ENCODE peak calls at places on chromosome X, in eight cellular contexts. One of them, this sample, is unnamed.

GRCh38 chrX:98407526-98408049 is 1523.9 kb downstream of the RPA4 start:
- DNase-seq in HCT116: no peak
- DNase-seq in astrocyte of the spinal cord: no peak
- DNase-seq in cardiac muscle cell: no peak
- DNase-seq in HFF-Myc: no peak
- DNase-seq in fibroblast of the aortic adventitia: no peak
- DNase-seq in A673: no peak
- DNase-seq in bronchial epithelial cell: no peak
- DNase-seq in this sample: no peak

GRCh38 chrX:110268875-110269274 is 49.0 kb downstream of the AMMECR1 start:
- DNase-seq in bronchial epithelial cell: no peak
- DNase-seq in fibroblast of the aortic adventitia: no peak
- DNase-seq in A673: peak
- DNase-seq in HCT116: no peak
- DNase-seq in cardiac muscle cell: no peak
- DNase-seq in astrocyte of the spinal cord: no peak
- DNase-seq in HFF-Myc: no peak
- DNase-seq in this sample: no peak

GRCh38 chrX:150958177-150958576 is 25.0 kb upstream of the HMGB3 start:
- DNase-seq in cardiac muscle cell: no peak
- DNase-seq in A673: no peak
- DNase-seq in bronchial epithelial cell: no peak
- DNase-seq in HCT116: no peak
- DNase-seq in fibroblast of the aortic adventitia: no peak
- DNase-seq in HFF-Myc: no peak
- DNase-seq in astrocyte of the spinal cord: no peak
- DNase-seq in this sample: no peak

GRCh38 chrX:128543114-128543513 is 490.9 kb upstream of the ACTRT1 start:
- DNase-seq in cardiac muscle cell: no peak
- DNase-seq in fibroblast of the aortic adventitia: no peak
- DNase-seq in HFF-Myc: no peak
- DNase-seq in bronchial epithelial cell: no peak
- DNase-seq in HCT116: no peak
- DNase-seq in A673: no peak
- DNase-seq in astrocyte of the spinal cord: no peak
- DNase-seq in this sample: no peak

GRCh38 chrX:44428989-44429627 is 85.6 kb upstream of the EFHC2 start:
- DNase-seq in HFF-Myc: no peak
- DNase-seq in bronchial epithelial cell: peak
- DNase-seq in A673: no peak
- DNase-seq in cardiac muscle cell: no peak
- DNase-seq in HCT116: no peak
- DNase-seq in astrocyte of the spinal cord: no peak
- DNase-seq in fibroblast of the aortic adventitia: no peak
- DNase-seq in this sample: no peak

GRCh38 chrX:69109706-69110635 is 55.3 kb downstream of the PJA1 start:
- DNase-seq in cardiac muscle cell: no peak
- DNase-seq in HCT116: peak
- DNase-seq in A673: peak
- DNase-seq in astrocyte of the spinal cord: peak
- DNase-seq in bronchial epithelial cell: peak
- DNase-seq in fibroblast of the aortic adventitia: peak
- DNase-seq in HFF-Myc: peak
- DNase-seq in this sample: peak

GRCh38 chrX:96841325-96841724 is 42.4 kb upstream of the RPA4 start:
- DNase-seq in astrocyte of the spinal cord: no peak
- DNase-seq in fibroblast of the aortic adventitia: no peak
- DNase-seq in HCT116: no peak
- DNase-seq in HFF-Myc: no peak
- DNase-seq in cardiac muscle cell: no peak
- DNase-seq in A673: no peak
- DNase-seq in bronchial epithelial cell: no peak
- DNase-seq in this sample: no peak

GRCh38 chrX:106875151-106875550 is 28.0 kb downstream of the RIPPLY1 start:
- DNase-seq in fibroblast of the aortic adventitia: no peak
- DNase-seq in HFF-Myc: no peak
- DNase-seq in astrocyte of the spinal cord: no peak
- DNase-seq in HCT116: no peak
- DNase-seq in cardiac muscle cell: no peak
- DNase-seq in bronchial epithelial cell: no peak
- DNase-seq in A673: no peak
- DNase-seq in this sample: no peak

GRCh38 chrX:291411-291901 is 10.3 kb downstream of the PLCXD1 start:
- DNase-seq in astrocyte of the spinal cord: no peak
- DNase-seq in fibroblast of the aortic adventitia: no peak
- DNase-seq in HFF-Myc: no peak
- DNase-seq in A673: no peak
- DNase-seq in HCT116: no peak
- DNase-seq in cardiac muscle cell: no peak
- DNase-seq in bronchial epithelial cell: no peak
- DNase-seq in this sample: no peak

GRCh38 chrX:45714864-45715263 is 514.2 kb upstream of the DIPK2B start:
- DNase-seq in cardiac muscle cell: no peak
- DNase-seq in fibroblast of the aortic adventitia: peak
- DNase-seq in HCT116: peak
- DNase-seq in bronchial epithelial cell: peak
- DNase-seq in astrocyte of the spinal cord: peak
- DNase-seq in A673: peak
- DNase-seq in HFF-Myc: no peak
- DNase-seq in this sample: no peak

GRCh38 chrX:40170830-40171512 is 73.2 kb upstream of the BCOR start:
- DNase-seq in cardiac muscle cell: peak
- DNase-seq in HCT116: no peak
- DNase-seq in fibroblast of the aortic adventitia: no peak
- DNase-seq in bronchial epithelial cell: no peak
- DNase-seq in astrocyte of the spinal cord: no peak
- DNase-seq in A673: peak
- DNase-seq in HFF-Myc: no peak
- DNase-seq in this sample: peak

DNA sequence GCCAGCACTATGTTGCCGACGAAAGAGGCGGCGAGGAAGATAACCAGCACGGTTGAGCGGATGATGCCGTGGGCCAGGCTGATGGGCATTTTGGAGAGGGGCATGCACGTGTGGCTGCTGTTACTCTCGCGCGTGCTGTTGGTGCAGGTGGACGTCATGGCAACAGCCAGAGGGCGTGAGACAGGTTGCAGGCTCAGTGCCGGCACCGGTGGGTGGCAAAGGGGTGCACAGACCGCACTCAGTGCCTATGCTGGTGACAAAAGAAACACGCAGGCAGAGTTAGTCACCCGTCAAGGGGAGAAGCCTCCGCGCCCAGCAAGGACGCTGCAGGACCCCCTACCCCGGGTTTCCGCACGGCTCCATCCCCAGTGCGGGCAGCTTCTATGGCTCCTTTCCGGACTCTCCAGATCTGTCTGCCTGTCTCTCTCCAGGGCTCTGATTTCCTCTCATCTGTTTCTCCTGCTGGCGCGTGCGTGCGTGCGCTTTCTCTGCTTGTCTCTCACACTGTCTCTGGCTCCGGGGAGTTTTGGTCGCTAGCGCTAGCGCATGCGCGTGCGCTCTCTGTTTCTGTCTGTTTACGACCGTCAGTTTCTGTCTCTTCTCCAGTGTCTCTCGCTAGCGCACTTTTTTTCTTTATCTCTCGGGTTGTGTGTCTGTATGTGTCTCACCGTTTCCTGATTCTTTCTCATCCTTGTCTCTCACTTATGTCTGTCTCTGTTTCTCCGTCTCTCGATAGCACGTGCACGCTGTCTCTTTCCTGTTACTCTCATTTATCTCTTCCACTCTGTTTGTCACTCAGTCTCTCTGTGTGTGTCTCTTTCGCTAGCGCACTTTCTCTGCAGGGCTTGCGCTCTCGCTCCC is 2.0 kb downstream of the GPR101 start:
- DNase-seq in astrocyte of the spinal cord: peak
- DNase-seq in HCT116: no peak
- DNase-seq in bronchial epithelial cell: peak
- DNase-seq in A673: peak
- DNase-seq in cardiac muscle cell: peak
- DNase-seq in fibroblast of the aortic adventitia: peak
- DNase-seq in HFF-Myc: peak
- DNase-seq in this sample: peak
- H3K4me3 ChIP-seq in astrocyte of the spinal cord: peak
- H3K4me3 ChIP-seq in HCT116: no peak
- H3K4me3 ChIP-seq in bronchial epithelial cell: peak
- H3K4me3 ChIP-seq in A673: peak
- H3K4me3 ChIP-seq in cardiac muscle cell: peak
- H3K4me3 ChIP-seq in fibroblast of the aortic adventitia: peak
- H3K4me3 ChIP-seq in HFF-Myc: peak
- H3K4me3 ChIP-seq in this sample: peak

GRCh38 chrX:12443534-12444098 is 305.3 kb downstream of the FRMPD4 start:
- DNase-seq in A673: no peak
- DNase-seq in bronchial epithelial cell: no peak
- DNase-seq in astrocyte of the spinal cord: no peak
- DNase-seq in HFF-Myc: peak
- DNase-seq in cardiac muscle cell: no peak
- DNase-seq in fibroblast of the aortic adventitia: no peak
- DNase-seq in HCT116: no peak
- DNase-seq in this sample: no peak

GRCh38 chrX:12446342-12447075 is 308.2 kb downstream of the FRMPD4 start:
- DNase-seq in HCT116: no peak
- DNase-seq in astrocyte of the spinal cord: peak
- DNase-seq in bronchial epithelial cell: peak
- DNase-seq in HFF-Myc: no peak
- DNase-seq in fibroblast of the aortic adventitia: peak
- DNase-seq in A673: no peak
- DNase-seq in cardiac muscle cell: no peak
- DNase-seq in this sample: no peak

GRCh38 chrX:12452268-12452667 is 314.0 kb downstream of the FRMPD4 start:
- DNase-seq in astrocyte of the spinal cord: no peak
- DNase-seq in bronchial epithelial cell: no peak
- DNase-seq in A673: no peak
- DNase-seq in HCT116: no peak
- DNase-seq in HFF-Myc: no peak
- DNase-seq in fibroblast of the aortic adventitia: no peak
- DNase-seq in cardiac muscle cell: no peak
- DNase-seq in this sample: no peak

DNA sequence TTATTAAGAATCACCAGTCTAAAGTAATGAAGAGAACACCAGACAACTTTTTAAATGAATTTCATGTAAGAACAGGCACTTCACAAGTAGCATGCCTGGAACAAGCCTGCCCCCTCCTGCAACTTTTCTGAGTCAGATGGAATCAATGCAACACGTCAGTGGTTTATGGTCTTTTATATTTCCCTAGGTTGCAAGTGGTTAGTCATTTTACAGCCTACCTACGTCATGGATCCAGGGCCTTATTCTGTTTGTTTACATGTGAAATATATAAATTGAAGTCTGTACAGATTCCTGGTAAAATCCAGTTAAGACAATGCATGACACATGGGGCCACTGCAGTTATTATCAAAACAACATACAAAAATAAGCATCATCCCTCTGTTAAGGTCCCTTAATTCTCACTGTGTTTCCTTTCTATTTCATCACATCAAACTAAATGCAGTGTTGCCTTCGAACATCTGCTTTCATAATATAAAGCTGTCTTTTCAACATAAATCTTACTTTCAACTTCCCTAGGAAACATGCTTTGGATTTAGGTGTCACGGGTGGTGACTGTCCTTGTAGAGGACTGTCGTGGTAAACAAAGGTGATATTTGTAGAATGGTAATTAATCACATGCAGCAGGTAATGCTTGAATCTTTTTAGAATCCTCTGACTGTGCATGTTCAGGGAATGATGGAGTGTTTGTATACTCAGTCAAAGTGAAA is 309.3 kb downstream of the FRMPD4 start:
- DNase-seq in astrocyte of the spinal cord: peak
- DNase-seq in cardiac muscle cell: no peak
- DNase-seq in A673: no peak
- DNase-seq in HFF-Myc: peak
- DNase-seq in bronchial epithelial cell: peak
- DNase-seq in fibroblast of the aortic adventitia: peak
- DNase-seq in HCT116: no peak
- DNase-seq in this sample: no peak
- TF ChIP-seq CTCF in astrocyte of the spinal cord: peak
- TF ChIP-seq CTCF in cardiac muscle cell: peak
- TF ChIP-seq CTCF in A673: no peak
- TF ChIP-seq CTCF in HFF-Myc: no peak
- TF ChIP-seq CTCF in bronchial epithelial cell: no peak
- TF ChIP-seq CTCF in fibroblast of the aortic adventitia: peak
- TF ChIP-seq CTCF in HCT116: no peak
- TF ChIP-seq CTCF in this sample: no peak

GRCh38 chrX:19870206-19870605 is 17.2 kb downstream of the SH3KBP1 start:
- DNase-seq in cardiac muscle cell: no peak
- DNase-seq in HCT116: no peak
- DNase-seq in astrocyte of the spinal cord: no peak
- DNase-seq in bronchial epithelial cell: no peak
- DNase-seq in A673: no peak
- DNase-seq in HFF-Myc: no peak
- DNase-seq in fibroblast of the aortic adventitia: no peak
- DNase-seq in this sample: no peak

GRCh38 chrX:19867411-19867732 is 20.0 kb downstream of the SH3KBP1 start:
- DNase-seq in bronchial epithelial cell: no peak
- DNase-seq in cardiac muscle cell: no peak
- DNase-seq in astrocyte of the spinal cord: peak
- DNase-seq in A673: peak
- DNase-seq in HFF-Myc: no peak
- DNase-seq in fibroblast of the aortic adventitia: peak
- DNase-seq in HCT116: no peak
- DNase-seq in this sample: no peak

GRCh38 chrX:19867938-19868337 is 19.5 kb downstream of the SH3KBP1 start:
- DNase-seq in HCT116: no peak
- DNase-seq in cardiac muscle cell: no peak
- DNase-seq in HFF-Myc: no peak
- DNase-seq in bronchial epithelial cell: no peak
- DNase-seq in A673: no peak
- DNase-seq in fibroblast of the aortic adventitia: no peak
- DNase-seq in astrocyte of the spinal cord: no peak
- DNase-seq in this sample: no peak

GRCh38 chrX:19869195-19869594 is 18.2 kb downstream of the SH3KBP1 start:
- DNase-seq in fibroblast of the aortic adventitia: no peak
- DNase-seq in bronchial epithelial cell: no peak
- DNase-seq in HCT116: no peak
- DNase-seq in cardiac muscle cell: no peak
- DNase-seq in astrocyte of the spinal cord: no peak
- DNase-seq in HFF-Myc: no peak
- DNase-seq in A673: no peak
- DNase-seq in this sample: no peak

GRCh38 chrX:19870710-19871490 is 16.5 kb downstream of the SH3KBP1 start:
- DNase-seq in A673: no peak
- DNase-seq in fibroblast of the aortic adventitia: no peak
- DNase-seq in cardiac muscle cell: no peak
- DNase-seq in HFF-Myc: no peak
- DNase-seq in astrocyte of the spinal cord: no peak
- DNase-seq in HCT116: no peak
- DNase-seq in bronchial epithelial cell: no peak
- DNase-seq in this sample: no peak
- H3K4me3 ChIP-seq in A673: no peak
- H3K4me3 ChIP-seq in fibroblast of the aortic adventitia: no peak
- H3K4me3 ChIP-seq in cardiac muscle cell: no peak
- H3K4me3 ChIP-seq in HFF-Myc: no peak
- H3K4me3 ChIP-seq in astrocyte of the spinal cord: no peak
- H3K4me3 ChIP-seq in HCT116: no peak
- H3K4me3 ChIP-seq in bronchial epithelial cell: no peak
- H3K4me3 ChIP-seq in this sample: no peak

DNA sequence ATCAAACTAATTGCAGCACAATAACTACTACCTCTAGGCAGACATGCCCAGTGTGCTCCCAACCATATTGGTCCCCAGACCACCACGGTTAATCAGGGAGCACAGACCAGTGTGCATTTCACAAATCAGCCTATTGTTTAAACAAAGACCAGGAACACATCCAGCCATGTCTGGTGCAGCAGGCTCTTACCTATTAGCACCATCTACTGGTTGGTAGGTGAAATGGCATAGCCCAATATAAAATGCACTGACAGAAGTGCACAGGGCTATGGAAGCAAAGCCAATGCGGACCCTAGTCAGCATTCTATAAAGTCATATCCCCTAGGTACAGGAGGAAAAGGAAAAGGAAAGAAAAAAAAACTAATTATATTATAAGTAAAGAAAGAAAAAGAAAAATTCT is 15.5 kb upstream of the CYLC1 start:
- DNase-seq in bronchial epithelial cell: peak
- DNase-seq in fibroblast of the aortic adventitia: peak
- DNase-seq in cardiac muscle cell: peak
- DNase-seq in HCT116: peak
- DNase-seq in astrocyte of the spinal cord: peak
- DNase-seq in HFF-Myc: no peak
- DNase-seq in A673: peak
- DNase-seq in this sample: peak
- TF ChIP-seq CTCF in bronchial epithelial cell: peak
- TF ChIP-seq CTCF in fibroblast of the aortic adventitia: peak
- TF ChIP-seq CTCF in cardiac muscle cell: peak
- TF ChIP-seq CTCF in HCT116: peak
- TF ChIP-seq CTCF in astrocyte of the spinal cord: peak
- TF ChIP-seq CTCF in HFF-Myc: peak
- TF ChIP-seq CTCF in A673: peak
- TF ChIP-seq CTCF in this sample: peak

This sample was measured in neural progenitor cell.